ENCODE peak calls at places on chromosomes 5 and 9, in six cellular contexts. One of them, this sample, is unnamed.

GRCh38 chr9:107905313-107906027 is 415.9 kb upstream of the KLF4 start:
- DNase-seq in tibial artery: no peak
- DNase-seq in body of pancreas: no peak
- DNase-seq in CD4-positive, alpha-beta T cell: no peak
- DNase-seq in suprapubic skin: no peak
- DNase-seq in CD8-positive, alpha-beta memory T cell: no peak
- DNase-seq in this sample: no peak

GRCh38 chr5:150197476-150197875 is 7.6 kb downstream of the SLC6A7 start:
- DNase-seq in CD4-positive, alpha-beta T cell: no peak
- DNase-seq in tibial artery: no peak
- DNase-seq in CD8-positive, alpha-beta memory T cell: no peak
- DNase-seq in body of pancreas: no peak
- DNase-seq in suprapubic skin: no peak
- DNase-seq in this sample: no peak

GRCh38 chr9:114830546-114830945 is 24.7 kb upstream of the TNFSF15 start:
- DNase-seq in suprapubic skin: no peak
- DNase-seq in CD8-positive, alpha-beta memory T cell: no peak
- DNase-seq in body of pancreas: no peak
- DNase-seq in CD4-positive, alpha-beta T cell: no peak
- DNase-seq in tibial artery: no peak
- DNase-seq in this sample: no peak

GRCh38 chr9:36987891-36988290 is 46.2 kb downstream of the PAX5 start:
- DNase-seq in suprapubic skin: no peak
- DNase-seq in tibial artery: no peak
- DNase-seq in body of pancreas: no peak
- DNase-seq in CD4-positive, alpha-beta T cell: no peak
- DNase-seq in CD8-positive, alpha-beta memory T cell: no peak
- DNase-seq in this sample: no peak

GRCh38 chr9:96888591-96888990 is 34.3 kb upstream of the ZNF782 start:
- DNase-seq in suprapubic skin: no peak
- DNase-seq in CD8-positive, alpha-beta memory T cell: no peak
- DNase-seq in tibial artery: no peak
- DNase-seq in CD4-positive, alpha-beta T cell: no peak
- DNase-seq in body of pancreas: no peak
- DNase-seq in this sample: no peak

GRCh38 chr9:78443946-78444345 is 147.0 kb downstream of the PSAT1 start:
- DNase-seq in body of pancreas: no peak
- DNase-seq in suprapubic skin: no peak
- DNase-seq in CD8-positive, alpha-beta memory T cell: no peak
- DNase-seq in CD4-positive, alpha-beta T cell: no peak
- DNase-seq in tibial artery: no peak
- DNase-seq in this sample: no peak

GRCh38 chr5:58635416-58635815 is 52.5 kb downstream of the RAB3C start:
- DNase-seq in CD4-positive, alpha-beta T cell: no peak
- DNase-seq in body of pancreas: no peak
- DNase-seq in tibial artery: no peak
- DNase-seq in suprapubic skin: no peak
- DNase-seq in CD8-positive, alpha-beta memory T cell: no peak
- DNase-seq in this sample: no peak

GRCh38 chr9:106920701-106921283 is 57.8 kb downstream of the ZNF462 start:
- DNase-seq in CD4-positive, alpha-beta T cell: no peak
- DNase-seq in suprapubic skin: no peak
- DNase-seq in CD8-positive, alpha-beta memory T cell: no peak
- DNase-seq in body of pancreas: no peak
- DNase-seq in tibial artery: no peak
- DNase-seq in this sample: no peak

GRCh38 chr5:143775258-143775657 is 36.7 kb upstream of the HMHB1 start:
- DNase-seq in tibial artery: no peak
- DNase-seq in body of pancreas: no peak
- DNase-seq in CD4-positive, alpha-beta T cell: no peak
- DNase-seq in suprapubic skin: no peak
- DNase-seq in CD8-positive, alpha-beta memory T cell: no peak
- DNase-seq in this sample: no peak

GRCh38 chr5:125336401-125336800 is 590.0 kb upstream of the ZNF608 start:
- DNase-seq in body of pancreas: no peak
- DNase-seq in CD8-positive, alpha-beta memory T cell: no peak
- DNase-seq in CD4-positive, alpha-beta T cell: no peak
- DNase-seq in tibial artery: no peak
- DNase-seq in suprapubic skin: no peak
- DNase-seq in this sample: no peak

GRCh38 chr9:130166399-130166798 is 5.8 kb upstream of the NCS1 start:
- DNase-seq in tibial artery: no peak
- DNase-seq in CD4-positive, alpha-beta T cell: no peak
- DNase-seq in body of pancreas: no peak
- DNase-seq in CD8-positive, alpha-beta memory T cell: no peak
- DNase-seq in suprapubic skin: no peak
- DNase-seq in this sample: no peak

GRCh38 chr5:137647401-137647800 is 88.5 kb downstream of the KLHL3 start:
- DNase-seq in tibial artery: no peak
- DNase-seq in suprapubic skin: no peak
- DNase-seq in body of pancreas: no peak
- DNase-seq in CD4-positive, alpha-beta T cell: no peak
- DNase-seq in CD8-positive, alpha-beta memory T cell: no peak
- DNase-seq in this sample: no peak

GRCh38 chr9:17018001-17018491 is 116.8 kb upstream of the CNTLN start:
- DNase-seq in body of pancreas: no peak
- DNase-seq in CD8-positive, alpha-beta memory T cell: no peak
- DNase-seq in tibial artery: peak
- DNase-seq in CD4-positive, alpha-beta T cell: no peak
- DNase-seq in suprapubic skin: peak
- DNase-seq in this sample: no peak

GRCh38 chr5:113236536-113237308 is 198.1 kb downstream of the TSSK1B start:
- DNase-seq in CD8-positive, alpha-beta memory T cell: no peak
- DNase-seq in tibial artery: no peak
- DNase-seq in suprapubic skin: no peak
- DNase-seq in CD4-positive, alpha-beta T cell: no peak
- DNase-seq in body of pancreas: no peak
- DNase-seq in this sample: no peak

GRCh38 chr5:112529525-112529924 is 110.4 kb upstream of the EPB41L4A start:
- DNase-seq in body of pancreas: no peak
- DNase-seq in CD4-positive, alpha-beta T cell: no peak
- DNase-seq in tibial artery: no peak
- DNase-seq in CD8-positive, alpha-beta memory T cell: no peak
- DNase-seq in suprapubic skin: no peak
- DNase-seq in this sample: no peak

GRCh38 chr9:114166103-114166470 is 10.8 kb downstream of the COL27A1 start:
- DNase-seq in body of pancreas: no peak
- DNase-seq in tibial artery: no peak
- DNase-seq in CD8-positive, alpha-beta memory T cell: no peak
- DNase-seq in CD4-positive, alpha-beta T cell: no peak
- DNase-seq in suprapubic skin: no peak
- DNase-seq in this sample: no peak

GRCh38 chr9:113154936-113155335 is 4.1 kb downstream of the SLC31A2 start:
- DNase-seq in body of pancreas: no peak
- DNase-seq in CD8-positive, alpha-beta memory T cell: no peak
- DNase-seq in tibial artery: no peak
- DNase-seq in CD4-positive, alpha-beta T cell: no peak
- DNase-seq in suprapubic skin: no peak
- DNase-seq in this sample: no peak

GRCh38 chr9:133137451-133138231 is 16.6 kb upstream of the RALGDS start:
- DNase-seq in tibial artery: no peak
- DNase-seq in body of pancreas: peak
- DNase-seq in CD4-positive, alpha-beta T cell: no peak
- DNase-seq in suprapubic skin: peak
- DNase-seq in CD8-positive, alpha-beta memory T cell: no peak
- DNase-seq in this sample: no peak

GRCh38 chr5:180086816-180087426 is 15.4 kb upstream of the RNF130 start:
- DNase-seq in tibial artery: no peak
- DNase-seq in CD4-positive, alpha-beta T cell: no peak
- DNase-seq in suprapubic skin: no peak
- DNase-seq in body of pancreas: no peak
- DNase-seq in CD8-positive, alpha-beta memory T cell: no peak
- DNase-seq in this sample: no peak
- H3K27ac ChIP-seq in tibial artery: no peak
- H3K27ac ChIP-seq in CD4-positive, alpha-beta T cell: no peak
- H3K27ac ChIP-seq in suprapubic skin: no peak
- H3K27ac ChIP-seq in body of pancreas: no peak
- H3K27ac ChIP-seq in CD8-positive, alpha-beta memory T cell: no peak
- H3K27ac ChIP-seq in this sample: no peak

GRCh38 chr9:137893670-137894069 is 16.1 kb downstream of the CACNA1B start:
- DNase-seq in body of pancreas: no peak
- DNase-seq in suprapubic skin: no peak
- DNase-seq in CD4-positive, alpha-beta T cell: no peak
- DNase-seq in tibial artery: no peak
- DNase-seq in CD8-positive, alpha-beta memory T cell: no peak
- DNase-seq in this sample: no peak

GRCh38 chr9:137892424-137893191 is 15.0 kb downstream of the CACNA1B start:
- DNase-seq in CD8-positive, alpha-beta memory T cell: no peak
- DNase-seq in body of pancreas: no peak
- DNase-seq in CD4-positive, alpha-beta T cell: no peak
- DNase-seq in tibial artery: no peak
- DNase-seq in suprapubic skin: no peak
- DNase-seq in this sample: no peak

DNA sequence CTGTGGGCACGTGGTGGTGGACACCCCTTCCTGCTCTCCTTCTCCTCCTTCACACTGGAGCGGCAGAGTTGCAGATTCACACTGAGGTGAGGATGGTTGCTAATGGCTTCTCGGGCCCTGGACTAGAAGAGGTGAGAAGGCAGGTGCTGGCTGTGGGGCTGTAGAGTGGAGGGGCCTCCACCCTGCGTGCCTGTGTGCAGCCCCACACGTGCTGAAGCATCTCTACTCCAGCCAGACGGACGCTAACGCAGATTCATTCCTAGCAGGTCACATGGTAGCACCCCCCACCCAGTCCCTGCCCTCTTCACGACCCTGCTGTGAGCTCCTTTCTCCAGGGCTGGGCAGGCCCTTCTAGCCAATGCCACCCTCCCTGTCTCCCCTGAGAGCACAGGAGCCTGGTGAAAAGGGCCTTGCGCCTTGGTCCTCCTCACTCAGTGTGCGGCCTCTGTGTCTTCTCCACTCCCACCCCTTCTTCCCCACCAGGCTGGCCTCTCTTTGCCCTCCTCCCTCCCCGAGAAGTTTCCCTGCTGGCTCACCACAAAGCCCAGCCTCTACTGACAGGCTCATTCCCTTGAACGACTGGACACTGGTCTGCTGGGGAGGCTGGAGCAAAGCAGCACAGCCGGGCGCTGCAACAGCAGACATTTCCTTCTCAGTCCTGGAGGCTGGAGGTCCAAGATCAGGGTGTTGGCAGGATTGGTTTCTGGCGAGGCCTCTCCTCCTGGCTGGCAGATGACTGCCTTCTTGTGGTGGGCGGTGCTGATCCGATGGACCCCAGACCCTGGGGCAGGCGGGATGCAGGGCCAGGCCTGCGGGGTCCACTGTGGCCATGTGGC is 14.2 kb downstream of the CACNA1B start:
- DNase-seq in tibial artery: no peak
- DNase-seq in CD4-positive, alpha-beta T cell: no peak
- DNase-seq in CD8-positive, alpha-beta memory T cell: no peak
- DNase-seq in suprapubic skin: no peak
- DNase-seq in body of pancreas: no peak
- DNase-seq in this sample: no peak
- H3K27ac ChIP-seq in tibial artery: no peak
- H3K27ac ChIP-seq in CD4-positive, alpha-beta T cell: no peak
- H3K27ac ChIP-seq in CD8-positive, alpha-beta memory T cell: no peak
- H3K27ac ChIP-seq in suprapubic skin: no peak
- H3K27ac ChIP-seq in body of pancreas: no peak
- H3K27ac ChIP-seq in this sample: no peak

DNA sequence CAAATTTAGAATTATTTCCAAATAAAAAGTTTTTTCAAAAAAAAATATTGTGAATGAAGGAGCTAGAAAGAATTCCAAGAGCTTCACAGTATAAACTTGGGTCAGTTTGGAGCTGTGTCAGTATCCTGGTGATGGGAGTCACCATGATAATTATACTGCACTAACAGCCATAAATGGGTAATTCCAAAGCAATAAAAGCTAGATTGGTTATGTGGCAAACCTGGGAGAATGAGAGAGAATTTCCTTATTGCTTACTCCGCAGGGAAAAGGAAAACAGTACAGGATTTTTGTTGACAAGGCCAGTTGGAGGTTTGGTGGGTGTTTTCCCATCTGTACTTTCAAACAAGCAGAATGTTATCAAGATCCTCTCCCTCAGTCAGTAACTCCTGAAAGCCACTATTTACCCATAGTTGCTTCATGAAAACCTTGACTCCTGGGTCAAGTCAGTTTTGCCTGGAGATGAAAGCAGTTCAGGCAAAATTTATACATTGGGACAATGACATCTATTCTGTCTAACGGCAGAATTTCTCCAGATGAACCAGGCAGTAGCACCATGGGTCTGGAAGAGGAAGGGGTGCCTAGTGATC is 26.4 kb downstream of the IL9 start:
- DNase-seq in tibial artery: no peak
- DNase-seq in suprapubic skin: no peak
- DNase-seq in CD8-positive, alpha-beta memory T cell: no peak
- DNase-seq in body of pancreas: no peak
- DNase-seq in CD4-positive, alpha-beta T cell: no peak
- DNase-seq in this sample: no peak
- H3K27ac ChIP-seq in tibial artery: no peak
- H3K27ac ChIP-seq in suprapubic skin: no peak
- H3K27ac ChIP-seq in CD8-positive, alpha-beta memory T cell: no peak
- H3K27ac ChIP-seq in body of pancreas: no peak
- H3K27ac ChIP-seq in CD4-positive, alpha-beta T cell: no peak
- H3K27ac ChIP-seq in this sample: no peak

DNA sequence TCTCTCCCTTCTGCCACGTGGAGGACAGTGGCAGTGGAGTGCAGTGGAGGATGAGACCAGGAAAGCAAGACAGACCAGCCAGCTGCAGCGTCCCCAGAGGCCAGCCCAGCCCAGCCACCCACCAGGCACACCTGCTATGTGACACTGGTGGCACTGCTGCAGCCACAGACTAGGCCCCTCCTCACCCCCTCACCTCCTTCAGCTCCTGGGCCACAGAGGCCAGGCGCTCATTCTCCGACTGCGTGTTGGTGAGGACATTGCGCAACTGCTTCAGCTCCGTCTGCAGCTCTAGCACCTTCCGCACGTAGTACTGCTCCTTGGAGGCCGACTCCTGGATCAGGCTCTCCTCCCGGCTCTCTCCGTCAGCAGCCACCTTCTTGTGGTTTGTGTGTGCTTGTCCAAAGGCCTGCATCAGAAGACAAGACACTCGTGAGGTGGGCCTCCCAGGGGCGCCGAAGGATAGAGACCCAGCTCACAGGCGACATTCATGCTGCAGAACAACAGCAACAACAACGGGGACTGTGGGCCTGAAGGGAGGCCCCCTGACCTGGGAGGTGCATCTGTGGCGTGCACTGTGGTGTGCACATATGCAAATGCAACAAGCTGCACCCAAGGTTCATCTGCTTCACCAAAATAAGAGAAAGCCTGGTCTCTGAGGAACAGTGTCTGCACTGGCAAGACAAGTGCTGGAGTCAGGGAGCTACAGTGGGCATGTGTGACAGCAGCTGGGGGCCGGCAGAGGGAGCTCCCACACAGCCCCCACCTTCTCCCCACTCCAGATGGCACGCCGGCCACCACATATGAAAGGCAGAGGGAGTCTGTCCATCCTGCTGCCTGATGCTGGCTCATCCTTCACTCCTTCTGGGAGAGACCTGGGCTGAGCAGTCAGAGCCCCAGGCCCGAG is 35.5 kb downstream of the BICD2 start:
- DNase-seq in CD4-positive, alpha-beta T cell: no peak
- DNase-seq in CD8-positive, alpha-beta memory T cell: no peak
- DNase-seq in body of pancreas: peak
- DNase-seq in tibial artery: no peak
- DNase-seq in suprapubic skin: peak
- DNase-seq in this sample: no peak
- H3K27ac ChIP-seq in CD4-positive, alpha-beta T cell: no peak
- H3K27ac ChIP-seq in CD8-positive, alpha-beta memory T cell: no peak
- H3K27ac ChIP-seq in body of pancreas: no peak
- H3K27ac ChIP-seq in tibial artery: no peak
- H3K27ac ChIP-seq in suprapubic skin: no peak
- H3K27ac ChIP-seq in this sample: no peak